ENCODE peak calls at places on chromosomes 12 and 14, in four cellular contexts. B, S, Y and X are unnamed samples.

GRCh38 chr14:99191663-99192621 is 80.1 kb downstream of the BCL11B start:
- DNase-seq in B (no peak), S (no peak), Y (no peak), X (no peak)

GRCh38 chr14:64337901-64338615 is 43.9 kb upstream of the ESR2 start:
- DNase-seq in B (peak; percentile 18), S (peak; percentile 47), Y (no peak), X (peak; percentile 66)

GRCh38 chr14:60250318-60251035 is 1.5 kb downstream of the PPM1A start:
- DNase-seq in B (no peak), S (peak; percentile 49), Y (no peak), X (peak; percentile 36)

GRCh38 chr12:52879394-52880351 is 25.2 kb downstream of the KRT8 start:
- DNase-seq in B (peak; percentile 83), S (peak; percentile 83), Y (no peak), X (peak; percentile 88)

GRCh38 chr12:21001778-21002177 is 129.2 kb upstream of the SLCO1B1 start:
- DNase-seq in B (no peak), S (no peak), Y (no peak), X (no peak)

GRCh38 chr12:82414926-82415325 is 56.6 kb downstream of the METTL25 start:
- DNase-seq in B (no peak), S (no peak), Y (no peak), X (no peak)

GRCh38 chr12:65495233-65495632 is 216.8 kb downstream of the MSRB3 start:
- DNase-seq in B (no peak), S (peak; percentile 7), Y (no peak), X (no peak)

GRCh38 chr14:61925043-61925442 is 162.8 kb downstream of the SNAPC1 start:
- DNase-seq in B (no peak), S (peak; percentile 5), Y (no peak), X (no peak)

DNA sequence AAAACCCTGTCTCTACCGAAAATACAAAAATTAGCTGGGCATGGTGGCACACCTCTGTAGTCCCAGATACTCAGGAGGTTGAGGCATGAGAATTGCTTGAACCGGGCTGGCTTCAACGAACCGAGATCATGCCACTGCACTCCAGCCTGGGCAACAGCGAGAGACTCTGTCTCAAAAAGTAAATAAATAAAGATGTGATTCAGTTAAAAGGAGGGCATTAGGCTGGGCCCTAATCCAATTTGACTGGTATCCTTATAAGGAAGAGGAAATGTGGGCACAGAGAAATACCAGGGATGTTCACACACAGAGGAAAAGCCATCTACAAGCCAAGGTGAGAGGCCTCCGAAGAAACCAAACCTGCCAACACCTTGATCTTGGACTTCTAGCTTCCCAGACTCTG is 10.1 kb upstream of the DCAF4 start:
- DNase-seq in B (no peak), S (no peak), Y (no peak), X (no peak)
- TF ChIP-seq YY1 in B (no peak), S (no peak), Y (no peak), X (no peak)

GRCh38 chr12:6540181-6540877 is 6.0 kb downstream of the GAPDH start:
- DNase-seq in B (peak; percentile 60), S (no peak), Y (no peak), X (peak; percentile 36)
- TF ChIP-seq SMC3 in B (no peak), S (no peak), Y (no peak), X (no peak)

DNA sequence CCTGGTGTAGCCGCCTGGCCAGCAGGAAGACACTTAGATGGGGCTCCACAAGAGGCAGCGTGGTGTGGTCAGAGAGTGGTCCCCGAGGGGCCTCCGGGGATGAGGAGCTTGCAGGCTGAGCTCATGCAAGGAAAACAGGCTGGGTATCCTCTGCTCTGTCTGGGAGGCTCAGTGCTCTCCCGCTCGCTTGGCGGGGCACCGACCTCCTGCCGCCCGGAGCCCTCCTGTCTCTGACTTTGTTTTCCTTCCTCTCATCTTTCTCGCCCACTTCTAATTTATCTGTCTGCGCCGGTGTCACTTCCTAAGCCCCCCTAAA is 31.3 kb upstream of the DLK1 start:
- DNase-seq in B (no peak), S (no peak), Y (no peak), X (no peak)
- TF ChIP-seq MAX in B (no peak), S (no peak), Y (no peak), X (no peak)

DNA sequence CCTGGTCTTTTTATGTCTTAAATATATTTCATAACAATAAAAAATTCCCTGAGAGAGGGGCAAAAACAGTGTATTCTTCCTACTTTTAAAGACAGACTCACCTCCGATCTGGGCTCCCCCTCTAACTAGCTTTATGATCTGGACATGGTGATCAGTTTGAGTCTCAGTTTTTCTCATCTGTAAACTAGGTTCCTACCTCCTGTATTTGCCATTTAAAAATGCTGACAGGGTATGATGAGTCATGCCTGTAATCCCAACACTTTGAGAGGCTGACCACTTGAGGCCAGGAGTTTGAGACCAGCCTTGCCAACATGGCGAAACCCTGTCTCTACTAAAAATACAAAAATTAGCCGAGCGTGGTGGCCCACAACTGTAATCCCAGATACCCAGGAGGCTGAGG is 114.8 kb upstream of the LHX5 start:
- DNase-seq in B (no peak), S (no peak), Y (no peak), X (no peak)
- TF ChIP-seq YY1 in B (no peak), S (no peak), Y (no peak), X (no peak)

DNA sequence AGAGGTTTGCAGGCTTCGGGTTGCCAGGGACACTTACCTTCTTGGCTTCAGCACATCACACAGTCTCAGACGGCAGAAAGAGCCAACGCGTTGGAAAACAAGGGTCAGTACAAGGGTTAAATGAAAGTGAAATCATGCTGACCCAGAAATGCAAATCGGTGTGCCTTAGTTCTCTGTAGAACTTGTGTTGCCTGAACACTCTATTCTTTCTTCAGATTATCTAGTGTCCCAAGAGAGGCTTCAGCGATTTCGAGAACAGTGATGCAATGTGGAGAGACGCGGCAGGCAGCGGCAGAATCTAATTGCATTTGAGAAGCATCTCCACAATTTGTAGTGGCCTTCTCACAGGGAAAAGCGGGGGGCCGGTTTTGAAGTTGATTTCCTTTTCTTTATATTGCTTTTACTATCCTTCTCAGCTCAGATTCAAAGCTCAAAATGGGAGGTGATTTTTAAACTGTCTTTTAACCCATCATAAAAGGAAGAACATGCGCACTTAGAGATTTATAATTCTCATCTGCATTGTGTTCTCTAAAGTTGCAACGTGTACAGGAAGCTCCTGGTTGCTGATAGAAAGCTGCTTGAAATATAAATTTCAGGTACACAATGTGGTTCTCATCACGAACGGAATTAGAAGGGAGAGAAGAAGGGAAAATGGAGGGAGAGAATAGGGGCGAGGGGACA is 67.8 kb upstream of the EGLN3 start:
- DNase-seq in B (no peak), S (no peak), Y (peak; percentile 45), X (no peak)
- TF ChIP-seq SMC3 in B (no peak), S (no peak), Y (no peak), X (no peak)

GRCh38 chr14:90720336-90720735 is 95.9 kb downstream of the TTC7B start:
- DNase-seq in B (peak; percentile 61), S (no peak), Y (no peak), X (peak; percentile 47)

GRCh38 chr14:90720832-90721231 is 95.4 kb downstream of the TTC7B start:
- DNase-seq in B (peak; percentile 11), S (no peak), Y (no peak), X (no peak)

GRCh38 chr14:90717916-90718315 is 98.3 kb downstream of the TTC7B start:
- DNase-seq in B (no peak), S (no peak), Y (no peak), X (no peak)

GRCh38 chr14:90722590-90722989 is 93.6 kb downstream of the TTC7B start:
- DNase-seq in B (no peak), S (no peak), Y (no peak), X (no peak)

DNA sequence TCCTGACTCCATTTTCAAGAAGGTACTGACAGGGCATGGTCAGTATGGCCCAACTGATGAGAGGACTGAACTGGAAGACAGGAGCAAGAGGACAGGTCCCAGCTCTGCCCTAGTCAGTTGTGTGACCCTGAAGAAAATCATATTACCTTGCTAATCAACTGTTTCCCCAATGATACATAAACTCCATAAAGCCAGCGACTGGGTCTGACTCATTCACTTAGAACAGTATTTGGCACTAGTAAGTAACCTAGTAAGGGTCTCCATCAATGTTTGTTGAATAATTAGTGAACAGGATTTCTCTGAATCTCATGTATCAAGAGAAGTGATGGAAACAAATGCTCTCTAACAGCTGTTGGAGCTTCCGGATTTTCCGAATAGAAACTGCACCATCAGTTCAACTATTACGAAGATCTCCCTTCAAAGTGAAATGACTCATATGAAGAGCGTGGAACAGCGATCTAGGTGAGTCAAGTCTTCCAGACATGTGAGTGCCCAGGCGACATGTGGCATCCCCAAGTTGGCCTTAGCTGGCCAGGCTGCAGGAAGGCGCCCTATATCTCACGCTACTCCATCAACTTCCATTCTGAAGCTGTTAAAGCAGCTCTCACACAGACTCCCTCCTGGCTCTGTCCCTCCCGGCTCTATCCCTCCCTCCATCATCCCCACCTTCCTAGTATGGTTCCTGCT is 94.5 kb downstream of the TTC7B start:
- DNase-seq in B (no peak), S (no peak), Y (no peak), X (no peak)
- TF ChIP-seq MAX in B (no peak), S (no peak), Y (no peak), X (peak; percentile 50)

GRCh38 chr12:108980831-108981618 is 39.8 kb downstream of the SVOP start:
- DNase-seq in B (no peak), S (no peak), Y (no peak), X (no peak)
- TF ChIP-seq YY1 in B (no peak), S (no peak), Y (no peak), X (no peak)

DNA sequence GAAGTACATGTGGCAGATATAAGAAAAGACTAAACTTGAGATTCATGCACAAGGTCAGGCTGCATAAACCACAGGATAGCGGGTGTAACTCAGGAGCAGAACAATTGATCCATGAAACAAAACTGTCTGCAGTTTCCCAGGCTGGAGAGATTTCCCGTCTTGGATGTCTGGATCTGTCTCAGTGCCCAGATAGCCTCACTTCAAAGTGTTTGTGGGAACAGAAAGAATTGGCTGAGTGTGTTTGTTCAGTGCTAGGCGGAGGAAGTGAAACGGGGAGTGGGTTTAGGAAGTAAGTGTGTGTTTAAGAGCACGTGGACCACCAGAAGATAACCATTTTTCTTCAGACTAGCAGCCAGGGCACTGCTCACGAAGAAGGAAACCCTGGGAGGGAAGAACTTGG is 1.4 kb upstream of the RNASE10 start:
- DNase-seq in B (no peak), S (no peak), Y (no peak), X (no peak)
- TF ChIP-seq SMC3 in B (no peak), S (no peak), Y (no peak), X (no peak)